ENCODE peak calls at places on chromosomes 6 and 20, in nine cellular contexts. E is IMR-90, A is neural progenitor cell, O is H9, F is PC-9, Z is small intestine, M is iPS DF 6.9, R is stomach, P is uterus. W is an unnamed sample.

GRCh38 chr6:101747711-101748110 is 354.2 kb downstream of the GRIK2 start:
- DNase-seq in P (no peak), Z (no peak), F (no peak), M (no peak), O (no peak), A (no peak), R (peak; percentile 27), E (no peak), W (no peak)

GRCh38 chr6:51618563-51618962 is 468.9 kb downstream of the PKHD1 start:
- DNase-seq in M (no peak), Z (peak; percentile 28), R (no peak), E (no peak), A (peak; percentile 48), F (no peak), O (no peak), P (no peak), W (no peak)

GRCh38 chr20:51700809-51701285 is 67.3 kb downstream of the ATP9A start:
- DNase-seq in F (peak; percentile 16), Z (peak; percentile 68), E (peak; percentile 45), P (no peak), O (peak; percentile 50), M (no peak), A (peak; percentile 61), R (no peak), W (no peak)

GRCh38 chr6:87755697-87756671 is 54.0 kb upstream of the AKIRIN2 start:
- DNase-seq in R (no peak), Z (no peak), E (peak; percentile 17), P (no peak), F (no peak), O (no peak), A (no peak), M (no peak), W (no peak)

GRCh38 chr6:24522090-24522820 is 27.5 kb downstream of the ALDH5A1 start:
- DNase-seq in E (peak; percentile 17), R (no peak), P (no peak), M (no peak), O (no peak), A (no peak), F (no peak), Z (no peak), W (no peak)

GRCh38 chr6:110180228-110181008 is at the start of gene CDC40:
- DNase-seq in E (no peak), F (peak; percentile 47), M (no peak), Z (no peak), P (peak; percentile 65), A (peak; percentile 77), O (peak; percentile 61), R (peak; percentile 50), W (peak; percentile 49)

GRCh38 chr6:87482382-87482781 is 9.6 kb downstream of the SLC35A1 start:
- DNase-seq in E (no peak), A (no peak), O (no peak), P (no peak), R (no peak), F (no peak), Z (no peak), M (no peak), W (no peak)

GRCh38 chr6:80725156-80725930 is 618.9 kb downstream of the BCKDHB start:
- DNase-seq in E (peak; percentile 8), R (no peak), F (no peak), Z (no peak), A (no peak), O (no peak), M (no peak), P (no peak), W (no peak)

GRCh38 chr6:28693751-28694443 is 168.2 kb downstream of the GPX5 start:
- DNase-seq in M (no peak), E (no peak), F (no peak), R (no peak), P (no peak), Z (no peak), O (peak; percentile 55), A (peak; percentile 68), W (no peak)

GRCh38 chr6:135817035-135817434 is 34.5 kb upstream of the PDE7B start:
- DNase-seq in M (no peak), Z (no peak), F (no peak), R (no peak), E (no peak), P (no peak), A (no peak), O (no peak), W (no peak)

GRCh38 chr6:103404799-103405198 is 1454.9 kb downstream of the HACE1 start:
- DNase-seq in P (no peak), R (no peak), A (no peak), F (no peak), Z (no peak), E (no peak), M (no peak), O (no peak), W (no peak)

GRCh38 chr6:152223622-152224021 is 413.5 kb downstream of the SYNE1 start:
- DNase-seq in P (no peak), R (no peak), E (no peak), F (no peak), A (peak; percentile 31), M (no peak), Z (no peak), O (peak; percentile 87), W (no peak)

GRCh38 chr20:44089987-44090674 is 96.9 kb downstream of the JPH2 start:
- DNase-seq in M (no peak), E (peak; percentile 69), F (no peak), O (no peak), A (no peak), Z (peak; percentile 37), P (no peak), R (no peak), W (no peak)
- H3K27ac ChIP-seq in M (no peak overlapping the region), E (no peak overlapping the region), F (no peak overlapping the region), O (no peak overlapping the region), A (no peak overlapping the region), Z (no peak overlapping the region), P (no peak overlapping the region), R (no peak overlapping the region), W (no peak overlapping the region)

GRCh38 chr20:3612795-3613560 is 50.2 kb downstream of the GFRA4 start:
- DNase-seq in O (no peak), A (no peak), R (no peak), F (no peak), Z (no peak), E (peak; percentile 13), P (no peak), M (no peak), W (no peak)
- H3K4me1 ChIP-seq in O (peaks cover 3% of the 10 kb centered on the region), A (peaks cover 4% of the 10 kb centered on the region), R (no peaks in the 10 kb centered on the region), F (no peaks in the 10 kb centered on the region), Z (no peaks in the 10 kb centered on the region), E (peaks cover 18% of the 10 kb centered on the region), P (no peaks in the 10 kb centered on the region), M (peaks cover 2% of the 10 kb centered on the region), W (no peaks in the 10 kb centered on the region)

GRCh38 chr6:31722173-31722572 is 627 bp upstream of the LY6G6C start:
- DNase-seq in Z (no peak), A (no peak), F (no peak), R (no peak), M (no peak), E (no peak), P (no peak), O (no peak), W (no peak)
- H3K27me3 ChIP-seq in Z (no peaks in the 10 kb centered on the region), A (no peaks in the 10 kb centered on the region), F (no peaks in the 10 kb centered on the region), R (no peaks in the 10 kb centered on the region), M (no peaks in the 10 kb centered on the region), E (peaks cover 2% of the 10 kb centered on the region), P (no peaks in the 10 kb centered on the region), O (no peaks in the 10 kb centered on the region), W (no peaks in the 10 kb centered on the region)

GRCh38 chr6:4719491-4719890 is 56.7 kb upstream of the CDYL start:
- DNase-seq in P (no peak), O (no peak), Z (no peak), A (no peak), M (no peak), R (no peak), F (no peak), E (no peak), W (no peak)

GRCh38 chr6:4712291-4712690 is 63.9 kb upstream of the CDYL start:
- DNase-seq in A (no peak), M (no peak), Z (no peak), E (no peak), R (no peak), P (no peak), F (no peak), O (no peak), W (no peak)

GRCh38 chr6:4723383-4723782 is 52.8 kb upstream of the CDYL start:
- DNase-seq in R (no peak), E (no peak), O (peak; percentile 38), P (no peak), M (no peak), A (no peak), Z (no peak), F (no peak), W (no peak)

GRCh38 chr6:4714961-4715501 is 61.2 kb upstream of the CDYL start:
- DNase-seq in E (no peak), M (no peak), Z (no peak), P (no peak), O (no peak), F (peak; percentile 34), A (no peak), R (no peak), W (no peak)

GRCh38 chr6:4717856-4718255 is 58.3 kb upstream of the CDYL start:
- DNase-seq in E (no peak), P (no peak), F (no peak), A (no peak), M (no peak), O (no peak), Z (no peak), R (no peak), W (no peak)
- H3K27ac ChIP-seq in E (no peak overlapping the region), P (no peak overlapping the region), F (no peak overlapping the region), A (no peak overlapping the region), M (no peak overlapping the region), O (no peak overlapping the region), Z (no peak overlapping the region), R (no peak overlapping the region), W (no peak overlapping the region)

DNA sequence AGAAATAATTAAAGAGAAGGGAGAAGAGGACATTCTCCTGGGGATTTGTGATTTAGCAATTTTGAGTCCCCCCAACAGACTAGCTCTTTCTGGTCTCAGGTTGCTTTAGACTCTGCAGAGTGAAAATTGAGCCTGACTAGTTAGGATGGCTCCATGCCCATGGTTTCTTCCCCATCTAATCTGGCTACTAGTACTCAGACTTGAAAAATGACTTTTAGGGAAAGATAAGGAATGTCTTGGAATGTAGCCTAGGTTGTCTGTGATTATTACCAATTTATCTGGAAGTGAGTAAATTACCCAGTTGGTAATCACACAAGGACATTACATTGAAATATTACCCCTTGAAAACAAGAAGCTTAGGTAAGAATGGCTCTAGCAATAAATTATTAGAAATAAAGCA is 4.2 kb downstream of the BEND6 start:
- DNase-seq in F (no peak), Z (no peak), O (no peak), M (no peak), P (no peak), E (peak; percentile 28), R (no peak), A (no peak), W (no peak)
- H3K4me1 ChIP-seq in F (peaks cover 27% of the 10 kb centered on the region), Z (no peaks in the 10 kb centered on the region), O (peaks cover 2% of the 10 kb centered on the region), M (no peaks in the 10 kb centered on the region), P (no peaks in the 10 kb centered on the region), E (peaks cover 8% of the 10 kb centered on the region), R (peaks cover 13% of the 10 kb centered on the region), A (peaks cover 11% of the 10 kb centered on the region), W (peaks cover 8% of the 10 kb centered on the region)

GRCh38 chr20:48358176-48358575 is 469.6 kb downstream of the PREX1 start:
- DNase-seq in P (no peak), Z (no peak), F (no peak), M (no peak), R (no peak), E (no peak), A (no peak), O (no peak), W (no peak)
- H3K27me3 ChIP-seq in P (no peaks in the 10 kb centered on the region), Z (no peaks in the 10 kb centered on the region), F (no peaks in the 10 kb centered on the region), M (no peaks in the 10 kb centered on the region), R (no peaks in the 10 kb centered on the region), E (no peaks in the 10 kb centered on the region), A (no peaks in the 10 kb centered on the region), O (no peaks in the 10 kb centered on the region), W (peaks cover 2% of the 10 kb centered on the region)

GRCh38 chr20:50342638-50343102 is 152.0 kb downstream of the CEBPB start:
- DNase-seq in A (no peak), E (no peak), M (no peak), F (no peak), O (no peak), Z (no peak), R (no peak), P (no peak), W (no peak)
- H3K27ac ChIP-seq in A (no peak overlapping the region), E (no peak overlapping the region), M (no peak overlapping the region), F (no peak overlapping the region), O (no peak overlapping the region), Z (no peak overlapping the region), R (no peak overlapping the region), P (no peak overlapping the region), W (no peak overlapping the region)

W was measured in effector memory CD4-positive, alpha-beta T cell.